ENCODE peak calls at places on chromosomes 2 and 18, in five cellular contexts. B is EH, K is HL-60, C is AML-193, P is NCI-H1436. O is an unnamed sample.

GRCh38 chr2:118539290-118539689 is 308.2 kb downstream of the EN1 start:
- DNase-seq in B (peak), K (no peak), C (no peak), P (no peak), O (peak)

GRCh38 chr2:224722250-224722649 is 6.1 kb upstream of the CCDC195 start:
- DNase-seq in B (peak), K (no peak), C (no peak), P (no peak), O (peak)

GRCh38 chr2:26934985-26935384 is 35.5 kb upstream of the MAPRE3 start:
- DNase-seq in B (no peak), K (no peak), C (no peak), P (no peak), O (no peak)

GRCh38 chr18:3074094-3074493 is 61.1 kb upstream of the LPIN2 start:
- DNase-seq in B (no peak), K (peak), C (peak), P (no peak), O (no peak)

GRCh38 chr2:211879323-211879722 is 659.3 kb downstream of the ERBB4 start:
- DNase-seq in B (no peak), K (peak), C (peak), P (no peak), O (no peak)

GRCh38 chr2:235575431-235575830 is 81.6 kb downstream of the AGAP1 start:
- DNase-seq in B (no peak), K (no peak), C (no peak), P (no peak), O (no peak)

GRCh38 chr2:163341426-163341825 is 394.4 kb downstream of the FIGN start:
- DNase-seq in B (peak), K (no peak), C (no peak), P (no peak), O (no peak)

GRCh38 chr2:96773922-96774321 is 13.2 kb downstream of the CNNM4 start:
- DNase-seq in B (no peak), K (peak), C (no peak), P (peak), O (no peak)

GRCh38 chr18:69659142-69659651 is 258.5 kb downstream of the DOK6 start:
- DNase-seq in B (no peak), K (no peak), C (no peak), P (peak), O (no peak)

GRCh38 chr2:208369091-208369490 is 37.5 kb upstream of the PTH2R start:
- DNase-seq in B (peak), K (no peak), C (no peak), P (no peak), O (no peak)

GRCh38 chr2:44620189-44620990 is 258.6 kb downstream of the CAMKMT start:
- DNase-seq in B (no peak), K (no peak), C (no peak), P (no peak), O (no peak)

GRCh38 chr2:1742300-1742679 is 2.0 kb downstream of the PXDN start:
- DNase-seq in B (peak), K (no peak), C (no peak), P (no peak), O (no peak)

GRCh38 chr18:32195881-32196815 is 6.3 kb downstream of the MEP1B start:
- DNase-seq in B (no peak), K (no peak), C (no peak), P (no peak), O (no peak)

GRCh38 chr2:241852116-241852980 is 6.3 kb downstream of the PDCD1 start:
- DNase-seq in B (no peak), K (no peak), C (no peak), P (no peak), O (no peak)

GRCh38 chr18:9135081-9135911 is 1.3 kb upstream of the ANKRD12 start:
- DNase-seq in B (no peak), K (no peak), C (no peak), P (no peak), O (no peak)

GRCh38 chr18:69239849-69240248 is 160.8 kb upstream of the DOK6 start:
- DNase-seq in B (no peak), K (no peak), C (no peak), P (no peak), O (no peak)

GRCh38 chr2:240962371-240963064 is 35.9 kb upstream of the SNED1 start:
- DNase-seq in B (no peak), K (no peak), C (no peak), P (no peak), O (peak)

GRCh38 chr2:216792222-216793001 is 67.5 kb downstream of the TNP1 start:
- DNase-seq in B (peak), K (peak), C (no peak), P (peak), O (peak)

GRCh38 chr2:232021881-232022280 is 60.4 kb downstream of the DIS3L2 start:
- DNase-seq in B (no peak), K (no peak), C (no peak), P (no peak), O (no peak)

GRCh38 chr2:62972601-62973000 is 78.0 kb upstream of the OTX1 start:
- DNase-seq in B (no peak), K (no peak), C (no peak), P (no peak), O (no peak)

GRCh38 chr2:19885791-19886190 is 16.0 kb downstream of the TTC32 start:
- DNase-seq in B (no peak), K (no peak), C (no peak), P (no peak), O (no peak)

GRCh38 chr2:235026137-235026536 is 74.3 kb downstream of the SH3BP4 start:
- DNase-seq in B (peak), K (no peak), C (no peak), P (no peak), O (peak)

GRCh38 chr18:6109743-6110142 is 214.4 kb upstream of the TMEM200C start:
- DNase-seq in B (no peak), K (no peak), C (no peak), P (no peak), O (no peak)

GRCh38 chr2:112182581-112183034 is 44.4 kb downstream of the FBLN7 start:
- DNase-seq in B (no peak), K (no peak), C (no peak), P (peak), O (no peak)

GRCh38 chr2:38528008-38528442 is 74.7 kb downstream of the HNRNPLL start:
- DNase-seq in B (peak), K (peak), C (no peak), P (peak), O (peak)

GRCh38 chr2:120546077-120546864 is 189.4 kb upstream of the GLI2 start:
- DNase-seq in B (peak), K (no peak), C (no peak), P (no peak), O (peak)

GRCh38 chr2:165239230-165239629 is at the start of gene SCN2A:
- DNase-seq in B (peak), K (no peak), C (peak), P (peak), O (peak)

GRCh38 chr2:241869087-241869961 is at the start of gene RTP5:
- DNase-seq in B (no peak), K (no peak), C (no peak), P (no peak), O (no peak)

GRCh38 chr2:210230518-210230917 is 5.3 kb upstream of the ACADL start:
- DNase-seq in B (no peak), K (no peak), C (no peak), P (no peak), O (no peak)

GRCh38 chr18:9753863-9754262 is 45.8 kb downstream of the RAB31 start:
- DNase-seq in B (peak), K (no peak), C (no peak), P (no peak), O (no peak)

GRCh38 chr18:59478591-59478990 is 119.5 kb upstream of the LMAN1 start:
- DNase-seq in B (peak), K (no peak), C (no peak), P (no peak), O (no peak)

GRCh38 chr2:73984203-73984921 is at the start of gene TET3:
- DNase-seq in B (peak), K (no peak), C (peak), P (peak), O (no peak)

GRCh38 chr2:19574788-19575260 is 216.4 kb upstream of the OSR1 start:
- DNase-seq in B (peak), K (no peak), C (no peak), P (no peak), O (peak)

GRCh38 chr2:106193491-106193976 is 567 bp downstream of the UXS1 start:
- DNase-seq in B (peak), K (peak), C (no peak), P (no peak), O (peak)

GRCh38 chr18:3279201-3280185 is 17.6 kb downstream of the MYL12B start:
- DNase-seq in B (no peak), K (no peak), C (no peak), P (no peak), O (no peak)

GRCh38 chr2:230935132-230935435 is 10.0 kb upstream of the GPR55 start:
- DNase-seq in B (no peak), K (no peak), C (no peak), P (no peak), O (no peak)

GRCh38 chr2:27249077-27249890 is 13.6 kb downstream of the SLC30A3 start:
- DNase-seq in B (peak), K (no peak), C (no peak), P (no peak), O (no peak)

GRCh38 chr2:38712871-38713270 is 38.3 kb downstream of the SRSF7 start:
- DNase-seq in B (peak), K (no peak), C (no peak), P (no peak), O (no peak)

GRCh38 chr2:64487256-64488049 is 33.5 kb downstream of the LGALSL start:
- DNase-seq in B (no peak), K (no peak), C (no peak), P (no peak), O (no peak)

O was measured in AG08395.